ENCODE peak calls at places on chromosomes 6 and 20, in five cellular contexts. S, I, N, V and K are unnamed samples.

GRCh38 chr6:53979468-53980067 is 131.7 kb upstream of the MLIP start:
- DNase-seq in S (peak; percentile 48), I (no peak), N (no peak), V (peak; percentile 56), K (peak; percentile 50)

GRCh38 chr20:43409041-43409913 is 48.4 kb upstream of the SRSF6 start:
- DNase-seq in S (peak; percentile 18), I (no peak), N (no peak), V (peak; percentile 31), K (peak; percentile 56)

GRCh38 chr20:63163171-63163570 is 52.8 kb downstream of the YTHDF1 start:
- DNase-seq in S (no peak), I (no peak), N (no peak), V (no peak), K (no peak)

GRCh38 chr6:44005507-44005903 is 121.7 kb downstream of the MRPL14 start:
- DNase-seq in S (no peak), I (no peak), N (no peak), V (no peak), K (no peak)

GRCh38 chr20:4324611-4325238 is 309.4 kb upstream of the RNF24 start:
- DNase-seq in S (no peak), I (no peak), N (no peak), V (no peak), K (no peak)

GRCh38 chr6:142045380-142046270 is 87.1 kb upstream of the GJE1 start:
- DNase-seq in S (peak; percentile 48), I (no peak), N (no peak), V (peak; percentile 60), K (peak; percentile 32)

GRCh38 chr6:85347787-85348186 is 102.1 kb upstream of the NT5E start:
- DNase-seq in S (no peak), I (no peak), N (no peak), V (no peak), K (no peak)

GRCh38 chr6:108650781-108651180 is 90.1 kb downstream of the FOXO3 start:
- DNase-seq in S (peak; percentile 73), I (no peak), N (no peak), V (peak; percentile 85), K (peak; percentile 72)

GRCh38 chr6:64727075-64727474 is 980.0 kb downstream of the EYS start:
- DNase-seq in S (no peak), I (no peak), N (no peak), V (no peak), K (no peak)

GRCh38 chr6:26211963-26212362 is 124.7 kb downstream of the HFE start:
- DNase-seq in S (no peak), I (no peak), N (no peak), V (no peak), K (no peak)

GRCh38 chr6:106501836-106502447 is 127.4 kb downstream of the RTN4IP1 start:
- DNase-seq in S (no peak), I (no peak), N (no peak), V (peak; percentile 44), K (no peak)

GRCh38 chr6:7562769-7563168 is 21.3 kb downstream of the DSP start:
- DNase-seq in S (no peak), I (no peak), N (no peak), V (no peak), K (no peak)

GRCh38 chr6:33178755-33179475 is 13.4 kb downstream of the COL11A2 start:
- DNase-seq in S (no peak), I (no peak), N (no peak), V (no peak), K (no peak)

GRCh38 chr6:148513145-148514071 is 170.8 kb downstream of the SASH1 start:
- DNase-seq in S (peak; percentile 78), I (no peak), N (no peak), V (peak; percentile 56), K (peak; percentile 78)

GRCh38 chr6:26022737-26023136 is 60.1 kb downstream of the TRIM38 start:
- DNase-seq in S (no peak), I (no peak), N (no peak), V (no peak), K (no peak)

GRCh38 chr6:128390168-128390567 is 130.2 kb downstream of the PTPRK start:
- DNase-seq in S (peak; percentile 21), I (no peak), N (no peak), V (no peak), K (no peak)

GRCh38 chr6:168500519-168500918 is 59.5 kb downstream of the SMOC2 start:
- DNase-seq in S (no peak), I (no peak), N (no peak), V (no peak), K (no peak)

GRCh38 chr6:31627690-31628287 is 7.3 kb downstream of the PRRC2A start:
- DNase-seq in S (no peak), I (no peak), N (no peak), V (no peak), K (no peak)

GRCh38 chr20:64223526-64224067 is 32.0 kb upstream of the PCMTD2 start:
- DNase-seq in S (peak; percentile 66), I (no peak), N (no peak), V (no peak), K (no peak)

GRCh38 chr6:100573169-100573568 is 108.4 kb upstream of the SIM1 start:
- DNase-seq in S (peak; percentile 14), I (no peak), N (no peak), V (peak; percentile 75), K (peak; percentile 63)

GRCh38 chr6:89567635-89568390 is 70.7 kb downstream of the LYRM2 start:
- DNase-seq in S (no peak), I (no peak), N (no peak), V (no peak), K (no peak)

GRCh38 chr20:45301824-45302251 is 4.8 kb upstream of the RBPJL start:
- DNase-seq in S (no peak), I (no peak), N (no peak), V (no peak), K (no peak)

GRCh38 chr6:100440935-100441334 is 23.8 kb downstream of the SIM1 start:
- DNase-seq in S (no peak), I (no peak), N (no peak), V (no peak), K (peak; percentile 34)